ENCODE peak calls at places on chromosome 15, in six cellular contexts. E is T-helper 2 cell; P is activated CD4-positive, alpha-beta T cell treated with anti-CD3 and anti-CD28 coated beads, Interleukin-2, amount 50 U/mL, for 48 hours; G is stimulated activated CD8-positive, alpha-beta memory T cell treated with anti-CD3 and anti-CD28 coated beads, Interleukin-15, amount 100 ng/mL, for 24 hours; K is stimulated activated CD4-positive, alpha-beta T cell treated with anti-CD3 and anti-CD28 coated beads, Interleukin-15, amount 100 ng/mL, for 1 hour; F is GM19239. H is an unnamed sample.

GRCh38 chr15:26891448-26891881 is 24.6 kb downstream of the GABRA5 start:
- DNase-seq in E (no peak), P (peak), G (no peak), K (no peak), F (no peak), H (peak)

GRCh38 chr15:44035781-44036699 is 159.0 kb downstream of the FRMD5 start:
- DNase-seq in E (no peak), P (no peak), G (no peak), K (no peak), F (no peak), H (no peak)

GRCh38 chr15:68300115-68300940 is 22.8 kb downstream of the FEM1B start:
- DNase-seq in E (no peak), P (no peak), G (no peak), K (no peak), F (no peak), H (no peak)

GRCh38 chr15:101669744-101670143 is 17.6 kb upstream of the TM2D3 start:
- DNase-seq in E (no peak), P (no peak), G (no peak), K (no peak), F (no peak), H (peak)

GRCh38 chr15:99509686-99510461 is 55.9 kb upstream of the MEF2A start:
- DNase-seq in E (no peak), P (no peak), G (no peak), K (no peak), F (no peak), H (no peak)

GRCh38 chr15:41955807-41956525 is 16.4 kb downstream of the EHD4 start:
- DNase-seq in E (no peak), P (no peak), G (no peak), K (no peak), F (no peak), H (no peak)

GRCh38 chr15:32691316-32692032 is 26.3 kb upstream of the GREM1 start:
- DNase-seq in E (no peak), P (no peak), G (no peak), K (no peak), F (no peak), H (no peak)

GRCh38 chr15:57914350-57915055 is 151.0 kb downstream of the ALDH1A2 start:
- DNase-seq in E (no peak), P (no peak), G (no peak), K (no peak), F (no peak), H (no peak)

GRCh38 chr15:91471410-91471993 is 371.4 kb downstream of the SV2B start:
- DNase-seq in E (no peak), P (no peak), G (no peak), K (no peak), F (no peak), H (no peak)

GRCh38 chr15:38440353-38441129 is 13.4 kb upstream of the FAM98B start:
- DNase-seq in E (peak), P (peak), G (no peak), K (no peak), F (no peak), H (peak)

GRCh38 chr15:71752604-71753289 is 57.6 kb upstream of the NR2E3 start:
- DNase-seq in E (no peak), P (peak), G (no peak), K (no peak), F (no peak), H (peak)

GRCh38 chr15:64137226-64137833 is 14.2 kb upstream of the SNX22 start:
- DNase-seq in E (no peak), P (no peak), G (no peak), K (no peak), F (no peak), H (no peak)

GRCh38 chr15:74752486-74753395 is 4.1 kb downstream of the CYP1A2 start:
- DNase-seq in E (no peak), P (no peak), G (no peak), K (no peak), F (no peak), H (no peak)

GRCh38 chr15:43948691-43949325 is 122.0 kb downstream of the WDR76 start:
- DNase-seq in E (no peak), P (peak), G (no peak), K (no peak), F (peak), H (no peak)

GRCh38 chr15:35439291-35439690 is 106.7 kb downstream of the DPH6 start:
- DNase-seq in E (no peak), P (no peak), G (no peak), K (no peak), F (no peak), H (no peak)

GRCh38 chr15:27873039-27873438 is 226.1 kb downstream of the OCA2 start:
- DNase-seq in E (no peak), P (no peak), G (no peak), K (no peak), F (no peak), H (no peak)

GRCh38 chr15:41558400-41559238 is at the start of gene TYRO3:
- DNase-seq in E (peak), P (peak), G (peak), K (peak), F (peak), H (peak)

GRCh38 chr15:33534642-33535041 is 223.9 kb downstream of the RYR3 start:
- DNase-seq in E (no peak), P (no peak), G (no peak), K (no peak), F (no peak), H (no peak)

GRCh38 chr15:46703871-46704637 is 1013.3 kb upstream of the SEMA6D start:
- DNase-seq in E (no peak), P (no peak), G (no peak), K (no peak), F (no peak), H (no peak)

GRCh38 chr15:41806291-41807181 is 21.4 kb upstream of the JMJD7 start:
- DNase-seq in E (no peak), P (no peak), G (no peak), K (no peak), F (no peak), H (no peak)

GRCh38 chr15:56343879-56344278 is 21.3 kb upstream of the TEX9 start:
- DNase-seq in E (no peak), P (no peak), G (no peak), K (no peak), F (no peak), H (no peak)

GRCh38 chr15:79844221-79844620 is 52.6 kb downstream of the MTHFS start:
- DNase-seq in E (no peak), P (no peak), G (no peak), K (no peak), F (no peak), H (no peak)

GRCh38 chr15:58108117-58108516 is 30.1 kb upstream of the AQP9 start:
- DNase-seq in E (no peak), P (no peak), G (no peak), K (no peak), F (no peak), H (no peak)

GRCh38 chr15:64324513-64324912 is 31.5 kb downstream of the CSNK1G1 start:
- DNase-seq in E (no peak), P (no peak), G (no peak), K (no peak), F (no peak), H (no peak)

GRCh38 chr15:34620122-34620521 is 36.7 kb upstream of the GOLGA8B start:
- DNase-seq in E (no peak), P (no peak), G (no peak), K (no peak), F (no peak), H (no peak)

GRCh38 chr15:41944313-41944940 is 27.9 kb downstream of the EHD4 start:
- DNase-seq in E (no peak), P (no peak), G (no peak), K (no peak), F (no peak), H (peak)

GRCh38 chr15:77516076-77516475 is 95.4 kb downstream of the HMG20A start:
- DNase-seq in E (no peak), P (no peak), G (no peak), K (no peak), F (no peak), H (no peak)

GRCh38 chr15:39131605-39132004 is 449.3 kb upstream of the THBS1 start:
- DNase-seq in E (no peak), P (no peak), G (no peak), K (no peak), F (no peak), H (no peak)

GRCh38 chr15:31485911-31486461 is 159.4 kb downstream of the KLF13 start:
- DNase-seq in E (no peak), P (no peak), G (no peak), K (no peak), F (no peak), H (no peak)

GRCh38 chr15:25391971-25392733 is 46.7 kb downstream of the UBE3A start:
- DNase-seq in E (no peak), P (no peak), G (no peak), K (no peak), F (no peak), H (no peak)

GRCh38 chr15:72491768-72492167 is 17.6 kb downstream of the ARIH1 start:
- DNase-seq in E (no peak), P (no peak), G (no peak), K (no peak), F (no peak), H (peak)

GRCh38 chr15:65954289-65954741 is 85.0 kb downstream of the RAB11A start:
- DNase-seq in E (no peak), P (no peak), G (no peak), K (no peak), F (no peak), H (no peak)

GRCh38 chr15:69853572-69853971 is 244.1 kb downstream of the TLE3 start:
- DNase-seq in E (no peak), P (no peak), G (no peak), K (no peak), F (no peak), H (peak)

GRCh38 chr15:60408438-60409105 is 10.8 kb upstream of the ANXA2 start:
- DNase-seq in E (no peak), P (no peak), G (no peak), K (no peak), F (peak), H (no peak)

GRCh38 chr15:28884151-28884940 is 1.4 kb upstream of the APBA2 start:
- DNase-seq in E (no peak), P (no peak), G (no peak), K (no peak), F (no peak), H (no peak)

H was measured in NCI-H460.